ENCODE peak calls at places on chromosomes 2 and 18, in ten cellular contexts. H is hepatocyte, G is HEK293T, W is germinal center, Q is frontal cortex, R is fibroblast of mammary gland, J is KBM-7, I is SW480, E is aorta, L is mucosa of descending colon. U is an unnamed sample.

GRCh38 chr2:104599802-104600510 is 254.0 kb upstream of the POU3F3 start:
- DNase-seq in L (no peak), G (no peak), I (no peak), W (no peak), H (peak), J (peak), Q (no peak), E (no peak), R (peak), U (no peak)

GRCh38 chr18:34772887-34773286 is 62.8 kb downstream of the DTNA start:
- DNase-seq in L (no peak), R (peak), G (no peak), W (no peak), Q (no peak), J (peak), H (no peak), E (no peak), I (no peak), U (no peak)

GRCh38 chr2:161415041-161415440 is 1.1 kb upstream of the TBR1 start:
- DNase-seq in E (no peak), I (no peak), H (no peak), G (no peak), J (no peak), R (no peak), Q (no peak), W (no peak), L (no peak), U (no peak)

GRCh38 chr2:239321596-239322413 is 79.0 kb downstream of the HDAC4 start:
- DNase-seq in L (no peak), J (no peak), E (no peak), W (no peak), Q (no peak), R (no peak), H (no peak), I (peak), G (no peak), U (no peak)

GRCh38 chr2:45397292-45397691 is 213.8 kb downstream of the SRBD1 start:
- DNase-seq in J (no peak), W (no peak), Q (no peak), I (no peak), L (no peak), G (no peak), E (no peak), R (no peak), H (no peak), U (no peak)

GRCh38 chr2:225013432-225014048 is 28.7 kb downstream of the DOCK10 start:
- DNase-seq in G (no peak), Q (no peak), H (no peak), R (no peak), W (no peak), E (no peak), L (no peak), I (no peak), J (no peak), U (no peak)

GRCh38 chr2:227534714-227535113 is 62.8 kb downstream of the AGFG1 start:
- DNase-seq in W (no peak), J (no peak), R (no peak), E (no peak), L (no peak), I (no peak), Q (no peak), G (no peak), H (no peak), U (no peak)

GRCh38 chr18:34583895-34584294 is 126.2 kb upstream of the DTNA start:
- DNase-seq in W (no peak), G (no peak), H (no peak), Q (no peak), J (no peak), L (no peak), R (no peak), I (no peak), E (no peak), U (no peak)

GRCh38 chr18:31409301-31409700 is 32.7 kb downstream of the DSG4 start:
- DNase-seq in W (no peak), J (no peak), E (no peak), Q (peak), H (no peak), I (no peak), G (no peak), L (no peak), R (no peak), U (no peak)

GRCh38 chr2:43121915-43122314 is 104.5 kb downstream of the ZFP36L2 start:
- DNase-seq in W (no peak), H (no peak), E (peak), Q (no peak), R (no peak), I (no peak), J (no peak), G (no peak), L (peak), U (no peak)

GRCh38 chr2:195413422-195413821 is 243.6 kb upstream of the SLC39A10 start:
- DNase-seq in E (no peak), G (no peak), I (peak), W (no peak), R (no peak), L (no peak), Q (no peak), J (no peak), H (no peak), U (no peak)